ENCODE peak calls at places on chromosomes 13 and 19, in six cellular contexts. E is SK-N-SH, N is K562, X is HepG2, F is HCT116, O is GM12878. Z is an unnamed sample.

GRCh38 chr19:6714749-6715555 is 5.5 kb downstream of the C3 start:
- DNase-seq in F (no peak), E (no peak), X (no peak), N (no peak), O (no peak), Z (no peak)

GRCh38 chr13:33634526-33635111 is 183.3 kb upstream of the RFC3 start:
- DNase-seq in X (no peak), F (no peak), O (no peak), E (no peak), N (no peak), Z (no peak)

GRCh38 chr19:31285744-31286143 is 63.5 kb downstream of the TSHZ3 start:
- DNase-seq in E (no peak), O (no peak), N (no peak), F (no peak), X (no peak), Z (no peak)

GRCh38 chr13:29817604-29818378 is 32.6 kb downstream of the UBL3 start:
- DNase-seq in N (no peak), F (no peak), O (peak), E (peak), X (no peak), Z (no peak)

GRCh38 chr13:78630509-78630908 is 27.2 kb upstream of the POU4F1 start:
- DNase-seq in N (no peak), X (no peak), O (no peak), E (no peak), F (no peak), Z (no peak)

GRCh38 chr19:39355253-39355652 is 13.0 kb downstream of the SAMD4B start:
- DNase-seq in N (no peak), X (no peak), E (no peak), O (no peak), F (no peak), Z (no peak)

GRCh38 chr13:57633950-57634828 is 2.6 kb downstream of the PCDH17 start:
- DNase-seq in O (no peak), E (peak), X (no peak), N (no peak), F (no peak), Z (peak)

GRCh38 chr13:77751513-77752456 is 54.3 kb downstream of the SLAIN1 start:
- DNase-seq in O (peak), E (peak), X (peak), N (peak), F (peak), Z (no peak)

GRCh38 chr13:112083971-112084370 is 17.0 kb downstream of the SOX1 start:
- DNase-seq in O (no peak), X (no peak), N (no peak), F (no peak), E (no peak), Z (no peak)
- TF ChIP-seq MAX in O (no peak), X (no peak), N (no peak), F (no peak), E (no peak), Z (no peak)

GRCh38 chr19:15673176-15673654 is 328 bp downstream of the CYP4F12 start:
- DNase-seq in F (no peak), X (peak), N (no peak), E (no peak), O (no peak), Z (no peak)
- TF ChIP-seq JUND in F (no peak), X (no peak), N (no peak), E (no peak), O (no peak), Z (no peak)

GRCh38 chr19:10000171-10000826 is 10.0 kb downstream of the COL5A3 start:
- DNase-seq in F (peak), E (peak), X (peak), N (peak), O (no peak), Z (peak)
- TF ChIP-seq MAX in F (peak), E (peak), X (no peak), N (no peak), O (no peak), Z (no peak)

DNA sequence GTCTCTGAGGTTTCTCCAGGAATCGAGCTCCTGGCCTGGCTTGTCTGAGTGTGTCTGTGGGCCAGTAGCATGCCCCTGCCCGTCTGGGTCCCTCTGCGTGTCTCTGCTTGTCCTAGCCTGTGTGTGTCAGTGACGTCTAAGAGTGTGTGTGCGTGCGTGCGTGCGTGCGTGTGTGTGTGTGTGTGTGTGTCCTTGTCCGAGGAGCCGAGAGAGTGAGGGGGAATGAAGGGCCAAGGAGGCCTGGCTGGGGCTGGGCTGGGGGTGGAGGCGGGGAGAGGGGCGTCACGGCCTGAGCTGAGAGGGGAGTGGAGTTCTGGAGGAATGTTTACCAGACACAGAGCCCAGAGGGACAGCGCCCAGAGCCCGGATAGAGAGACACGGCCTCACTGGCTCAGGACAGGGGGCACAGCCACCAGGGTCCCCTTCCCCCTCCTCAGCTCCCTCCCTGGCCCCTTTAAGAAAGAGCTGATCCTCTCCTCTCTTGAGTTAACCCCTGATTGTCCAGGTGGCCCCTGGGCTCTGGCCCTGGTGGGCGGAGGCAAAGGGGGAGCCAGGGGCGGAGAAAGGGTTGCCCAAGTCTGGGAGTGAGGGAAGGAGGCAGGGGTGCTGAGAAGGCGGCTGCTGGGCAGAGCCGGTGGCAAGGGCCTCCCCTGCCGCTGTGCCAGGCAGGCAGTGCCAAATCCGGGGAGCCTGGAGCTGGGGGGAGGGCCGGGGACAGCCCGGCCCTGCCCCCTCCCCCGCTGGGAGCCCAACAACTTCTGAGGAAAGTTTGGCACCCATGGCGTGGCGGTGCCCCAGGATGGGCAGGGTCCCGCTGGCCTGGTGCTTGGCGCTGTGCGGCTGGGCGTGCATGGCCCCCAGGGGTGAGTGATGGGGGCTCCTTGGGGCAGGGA is at the start of gene AXL:
- DNase-seq in E (peak), N (peak), F (peak), O (no peak), X (peak), Z (peak)
- TF ChIP-seq JUND in E (no peak), N (no peak), F (no peak), O (no peak), X (no peak), Z (peak)

GRCh38 chr13:25833761-25834160 is 218.1 kb downstream of the SHISA2 start:
- DNase-seq in F (no peak), N (no peak), O (no peak), X (no peak), E (no peak), Z (no peak)

GRCh38 chr13:25827986-25828385 is 223.8 kb downstream of the SHISA2 start:
- DNase-seq in O (no peak), F (no peak), N (no peak), E (no peak), X (no peak), Z (no peak)
- TF ChIP-seq MAX in O (no peak), F (no peak), N (no peak), E (no peak), X (no peak), Z (no peak)